ENCODE peak calls at places on chromosome 20, in seven cellular contexts. U is adrenal gland, B is suprapubic skin, J is Peyer's patch, A is IMR-90, L is ovary, D is uterus. F is an unnamed sample.

GRCh38 chr20:25090492-25091429 is 8.8 kb upstream of the VSX1 start:
- DNase-seq in U (no peak), B (no peak), J (peak; percentile 60), A (no peak), L (no peak), D (no peak), F (no peak)

GRCh38 chr20:1880529-1881239 is 14.5 kb upstream of the SIRPA start:
- DNase-seq in U (no peak), B (no peak), J (no peak), A (no peak), L (no peak), D (no peak), F (no peak)

GRCh38 chr20:46799781-46800180 is 90.3 kb downstream of the SLC2A10 start:
- DNase-seq in U (no peak), B (peak; percentile 13), J (no peak), A (no peak), L (no peak), D (no peak), F (no peak)

GRCh38 chr20:8127553-8128255 is 4.4 kb upstream of the PLCB1 start:
- DNase-seq in U (no peak), B (no peak), J (no peak), A (peak; percentile 42), L (no peak), D (no peak), F (no peak)

GRCh38 chr20:434221-434620 is 26.1 kb downstream of the RBCK1 start:
- DNase-seq in U (no peak), B (peak; percentile 22), J (no peak), A (no peak), L (no peak), D (no peak), F (no peak)

GRCh38 chr20:40606237-40606636 is 82.8 kb downstream of the MAFB start:
- DNase-seq in U (no peak), B (no peak), J (no peak), A (no peak), L (no peak), D (no peak), F (no peak)

GRCh38 chr20:1323256-1323655 is 5.7 kb downstream of the SDCBP2 start:
- DNase-seq in U (no peak), B (peak; percentile 49), J (no peak), A (no peak), L (peak; percentile 19), D (no peak), F (no peak)

GRCh38 chr20:60921021-60921622 is 330.9 kb upstream of the CDH4 start:
- DNase-seq in U (no peak), B (no peak), J (no peak), A (peak; percentile 8), L (no peak), D (no peak), F (no peak)

GRCh38 chr20:52619671-52620070 is 352.5 kb upstream of the TSHZ2 start:
- DNase-seq in U (no peak), B (no peak), J (no peak), A (no peak), L (no peak), D (no peak), F (no peak)

GRCh38 chr20:33569290-33570094 is 79.6 kb downstream of the CBFA2T2 start:
- DNase-seq in U (no peak), B (no peak), J (no peak), A (no peak), L (no peak), D (no peak), F (no peak)

GRCh38 chr20:11766961-11767360 is 150.7 kb upstream of the BTBD3 start:
- DNase-seq in U (no peak), B (no peak), J (no peak), A (peak; percentile 61), L (no peak), D (no peak), F (no peak)

GRCh38 chr20:11267131-11267761 is 593.4 kb upstream of the JAG1 start:
- DNase-seq in U (peak; percentile 69), B (no peak), J (no peak), A (peak; percentile 98), L (peak; percentile 58), D (peak; percentile 71), F (no peak)

GRCh38 chr20:59925359-59925758 is 8.1 kb downstream of the SYCP2 start:
- DNase-seq in U (no peak), B (no peak), J (no peak), A (no peak), L (no peak), D (no peak), F (no peak)

GRCh38 chr20:46071573-46071972 is 18.2 kb downstream of the NCOA5 start:
- DNase-seq in U (no peak), B (no peak), J (no peak), A (no peak), L (no peak), D (no peak), F (no peak)

GRCh38 chr20:53755733-53756523 is 162.3 kb upstream of the ZNF217 start:
- DNase-seq in U (no peak), B (no peak), J (no peak), A (no peak), L (no peak), D (no peak), F (no peak)

GRCh38 chr20:48983423-48984400 is 62.2 kb downstream of the ARFGEF2 start:
- DNase-seq in U (peak; percentile 90), B (no peak), J (no peak), A (peak; percentile 91), L (no peak), D (no peak), F (no peak)

GRCh38 chr20:10672579-10673127 is 1.1 kb downstream of the JAG1 start:
- DNase-seq in U (peak; percentile 56), B (peak; percentile 82), J (no peak), A (peak; percentile 67), L (peak; percentile 65), D (peak; percentile 59), F (no peak)

GRCh38 chr20:51784299-51784698 is 16.1 kb upstream of the ATP9A start:
- DNase-seq in U (no peak), B (no peak), J (no peak), A (no peak), L (no peak), D (no peak), F (no peak)

GRCh38 chr20:14219801-14220461 is 117.5 kb downstream of the FLRT3 start:
- DNase-seq in U (no peak), B (peak; percentile 57), J (no peak), A (no peak), L (no peak), D (no peak), F (no peak)

GRCh38 chr20:44805991-44806729 is 4.2 kb downstream of the RIMS4 start:
- DNase-seq in U (no peak), B (no peak), J (no peak), A (peak; percentile 25), L (peak; percentile 69), D (peak; percentile 35), F (no peak)

GRCh38 chr20:48912065-48912464 is 9.4 kb upstream of the ARFGEF2 start:
- DNase-seq in U (no peak), B (no peak), J (peak; percentile 56), A (no peak), L (no peak), D (no peak), F (no peak)

GRCh38 chr20:8394308-8394945 is 262.4 kb downstream of the PLCB1 start:
- DNase-seq in U (no peak), B (no peak), J (no peak), A (peak; percentile 63), L (no peak), D (no peak), F (no peak)

GRCh38 chr20:21508230-21509078 is 5.4 kb downstream of the NKX2-2 start:
- DNase-seq in U (no peak), B (no peak), J (no peak), A (no peak), L (no peak), D (no peak), F (no peak)

GRCh38 chr20:21510995-21511394 is 2.9 kb downstream of the NKX2-2 start:
- DNase-seq in U (no peak), B (no peak), J (no peak), A (no peak), L (no peak), D (no peak), F (no peak)

GRCh38 chr20:21509079-21509596 is 4.7 kb downstream of the NKX2-2 start:
- DNase-seq in U (no peak), B (no peak), J (no peak), A (no peak), L (no peak), D (no peak), F (no peak)

GRCh38 chr20:21510414-21510971 is 3.4 kb downstream of the NKX2-2 start:
- DNase-seq in U (no peak), B (no peak), J (no peak), A (no peak), L (no peak), D (no peak), F (no peak)

GRCh38 chr20:21509597-21510331 is 4.1 kb downstream of the NKX2-2 start:
- DNase-seq in U (no peak), B (no peak), J (no peak), A (peak; percentile 25), L (no peak), D (no peak), F (no peak)
- H3K4me3 ChIP-seq in U (no peak overlapping the region), B (peak overlapping the region; percentile 45), J (no peak overlapping the region), A (no peak overlapping the region), L (no peak overlapping the region), D (no peak overlapping the region), F (peak overlapping the region; percentile 42)

DNA sequence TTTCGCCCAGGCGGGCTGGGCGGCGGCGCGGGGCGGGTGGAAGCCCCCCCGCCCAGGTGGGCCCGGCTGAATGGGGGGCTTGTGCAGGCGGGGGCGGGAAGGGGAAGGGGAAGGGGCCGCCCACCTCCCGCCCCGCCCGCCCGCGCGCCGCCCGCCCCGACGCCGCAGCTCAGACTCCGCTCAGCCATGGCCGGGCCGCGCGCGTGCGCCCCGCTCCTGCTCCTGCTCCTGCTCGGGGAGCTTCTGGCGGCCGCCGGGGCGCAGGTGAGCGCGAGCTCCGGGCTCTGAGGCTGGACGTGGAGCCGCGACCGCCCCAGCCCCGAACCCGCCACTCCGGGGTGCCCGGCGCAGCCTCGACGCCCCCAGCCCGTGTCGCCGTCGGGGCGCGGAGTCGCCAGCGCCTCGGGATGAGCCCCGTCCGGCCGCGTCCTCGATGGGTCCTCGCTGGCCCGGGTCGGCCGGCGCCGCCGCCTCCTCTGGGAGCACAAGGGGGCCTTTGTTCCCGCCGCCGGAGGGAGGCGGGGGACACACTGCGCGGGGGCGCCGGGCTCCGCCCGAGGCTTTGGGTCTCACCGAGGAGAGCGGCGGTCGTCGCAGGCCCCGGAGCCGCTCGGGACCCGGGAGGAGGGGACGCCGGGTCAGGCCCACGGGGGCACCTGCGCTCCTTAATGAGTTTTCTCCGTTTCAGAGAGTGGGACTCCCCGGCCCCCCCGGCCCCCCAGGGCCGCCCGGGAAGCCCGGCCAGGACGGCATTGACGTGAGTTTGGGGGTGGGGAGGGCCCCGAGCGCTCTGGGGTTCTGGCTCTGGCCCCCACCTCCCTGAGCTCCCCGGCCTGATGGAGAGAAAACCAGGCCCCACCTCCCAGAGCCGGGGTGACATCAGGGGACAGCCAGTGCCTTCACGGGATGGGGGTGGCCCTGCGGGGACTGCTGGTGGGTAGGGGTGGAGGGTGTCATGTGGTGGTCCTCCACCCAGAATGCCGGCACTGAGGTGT is at the start of gene COL9A3:
- DNase-seq in U (no peak), B (no peak), J (no peak), A (no peak), L (no peak), D (no peak), F (no peak)
- TF ChIP-seq POLR2A in U (no peak), B (no peak), J (no peak), A (no peak), L (no peak), D (no peak), F (no peak)

GRCh38 chr20:4243071-4243470 is 227.7 kb upstream of the RNF24 start:
- DNase-seq in U (no peak), B (no peak), J (no peak), A (no peak), L (no peak), D (no peak), F (no peak)
- H3K4me3 ChIP-seq in U (no peak overlapping the region), B (no peak overlapping the region), J (no peak overlapping the region), A (no peak overlapping the region), L (no peak overlapping the region), D (no peak overlapping the region), F (no peak overlapping the region)

GRCh38 chr20:37378785-37379598 is 33.1 kb downstream of the SRC start:
- DNase-seq in U (peak; percentile 64), B (peak; percentile 57), J (no peak), A (peak; percentile 67), L (peak; percentile 39), D (no peak), F (no peak)
- TF ChIP-seq POLR2A in U (no peak), B (no peak), J (no peak), A (no peak), L (no peak), D (no peak), F (no peak)